ENCODE peak calls at places on chromosomes 6 and 20, in four cellular contexts. B, C, M and U are unnamed samples.

GRCh38 chr20:1524004-1524403 is 32.8 kb upstream of the SIRPB2 start:
- DNase-seq in B (no peak), C (no peak), M (no peak), U (no peak)

GRCh38 chr6:169847141-169847674 is 95.8 kb downstream of the ERMARD start:
- DNase-seq in B (no peak), C (no peak), M (no peak), U (no peak)

GRCh38 chr6:5337573-5337972 is 76.3 kb downstream of the FARS2 start:
- DNase-seq in B (no peak), C (no peak), M (no peak), U (peak)

GRCh38 chr6:70108230-70108629 is 194.7 kb downstream of the COL9A1 start:
- DNase-seq in B (no peak), C (no peak), M (no peak), U (peak)

GRCh38 chr20:14845199-14846160 is 508.1 kb upstream of the FLRT3 start:
- DNase-seq in B (no peak), C (no peak), M (no peak), U (no peak)

GRCh38 chr6:1136415-1136774 is 175.5 kb upstream of the FOXQ1 start:
- DNase-seq in B (no peak), C (no peak), M (no peak), U (no peak)

GRCh38 chr20:50504231-50504823 is 5.9 kb upstream of the PTPN1 start:
- DNase-seq in B (no peak), C (no peak), M (no peak), U (peak)

GRCh38 chr20:60035-60918 is 27.2 kb upstream of the DEFB125 start:
- DNase-seq in B (no peak), C (no peak), M (no peak), U (no peak)

GRCh38 chr6:150499882-150500312 is 99.8 kb upstream of the PLEKHG1 start:
- DNase-seq in B (no peak), C (no peak), M (no peak), U (peak)

GRCh38 chr6:31651602-31652191 is 764 bp downstream of the BAG6 start:
- DNase-seq in B (no peak), C (no peak), M (no peak), U (no peak)

GRCh38 chr20:3276400-3277015 is 37.5 kb upstream of the SLC4A11 start:
- DNase-seq in B (no peak), C (no peak), M (no peak), U (peak)

GRCh38 chr6:101401792-101402617 is 8.5 kb downstream of the GRIK2 start:
- DNase-seq in B (no peak), C (no peak), M (no peak), U (peak)

GRCh38 chr20:35743693-35744491 is 1.8 kb upstream of the RBM39 start:
- DNase-seq in B (no peak), C (no peak), M (no peak), U (peak)

GRCh38 chr6:90305800-90306448 is 9.3 kb upstream of the BACH2 start:
- DNase-seq in B (no peak), C (no peak), M (no peak), U (no peak)

GRCh38 chr6:151082079-151082478 is 157.7 kb upstream of the AKAP12 start:
- DNase-seq in B (no peak), C (no peak), M (no peak), U (no peak)

GRCh38 chr6:132322398-132322797 is 78.9 kb downstream of the MOXD1 start:
- DNase-seq in B (no peak), C (no peak), M (no peak), U (no peak)

GRCh38 chr20:58026361-58026760 is 202.1 kb downstream of the ANKRD60 start:
- DNase-seq in B (no peak), C (no peak), M (no peak), U (no peak)